ENCODE peak calls at places on chromosomes 12 and 14, in five cellular contexts. R is coronary artery, W is mesothelial cell of epicardium, T is type B pancreatic cell, Q is nephron progenitor cell. G is an unnamed sample.

GRCh38 chr14:39339003-39339402 is 93.2 kb downstream of the FBXO33 start:
- DNase-seq in T (no peak), R (no peak), Q (peak; percentile 17), W (no peak), G (no peak)

GRCh38 chr14:67641902-67642749 is 22.4 kb downstream of the ARG2 start:
- DNase-seq in R (no peak), Q (no peak), T (no peak), W (no peak), G (no peak)

GRCh38 chr12:47277972-47278448 is 198.3 kb upstream of the AMIGO2 start:
- DNase-seq in W (no peak), Q (no peak), R (no peak), T (no peak), G (peak; percentile 95)

GRCh38 chr12:109693653-109694224 is 19.9 kb upstream of the FAM222A start:
- DNase-seq in W (no peak), T (no peak), R (no peak), Q (no peak), G (no peak)

GRCh38 chr12:93273834-93274705 is 103.7 kb upstream of the NUDT4 start:
- DNase-seq in R (no peak), T (no peak), W (no peak), Q (peak; percentile 36), G (no peak)

GRCh38 chr12:6074979-6075585 is 49.4 kb downstream of the VWF start:
- DNase-seq in Q (peak; percentile 40), T (no peak), W (no peak), R (no peak), G (peak; percentile 56)

GRCh38 chr12:49580572-49581535 is 12.9 kb upstream of the MCRS1 start:
- DNase-seq in T (peak; percentile 81), R (no peak), Q (peak; percentile 87), W (peak; percentile 50), G (peak; percentile 82)

GRCh38 chr12:117662220-117662619 is 300.8 kb upstream of the NOS1 start:
- DNase-seq in Q (peak; percentile 10), W (no peak), R (no peak), T (no peak), G (no peak)

GRCh38 chr12:40208707-40209106 is 16.1 kb upstream of the LRRK2 start:
- DNase-seq in Q (no peak), T (no peak), W (no peak), R (no peak), G (no peak)

GRCh38 chr12:5102261-5102789 is 58.6 kb downstream of the KCNA5 start:
- DNase-seq in W (no peak), Q (no peak), T (no peak), R (no peak), G (peak; percentile 96)

GRCh38 chr14:77040309-77040994 is 11.9 kb upstream of the IRF2BPL start:
- DNase-seq in Q (peak; percentile 72), T (peak; percentile 97), R (peak; percentile 98), W (peak; percentile 99), G (peak; percentile 99)

GRCh38 chr12:76628745-76629144 is 69.2 kb upstream of the OSBPL8 start:
- DNase-seq in R (no peak), T (no peak), Q (no peak), W (no peak), G (peak; percentile 29)

GRCh38 chr12:125687820-125688219 is 622.6 kb downstream of the AACS start:
- DNase-seq in T (no peak), W (no peak), Q (no peak), R (no peak), G (no peak)

GRCh38 chr12:20077618-20078017 is 290.7 kb upstream of the PDE3A start:
- DNase-seq in W (no peak), Q (no peak), T (no peak), R (no peak), G (no peak)

GRCh38 chr12:110102255-110102654 is 21.9 kb upstream of the IFT81 start:
- DNase-seq in R (no peak), Q (peak; percentile 32), W (no peak), T (no peak), G (peak; percentile 83)

GRCh38 chr12:22993639-22994038 is 368.7 kb downstream of the ETNK1 start:
- DNase-seq in Q (no peak), W (no peak), T (no peak), R (no peak), G (no peak)

GRCh38 chr12:53181935-53182334 is 1.2 kb upstream of the CSAD start:
- DNase-seq in R (peak; percentile 35), Q (no peak), W (no peak), T (no peak), G (no peak)

GRCh38 chr14:47872588-47872987 is 197.2 kb upstream of the MDGA2 start:
- DNase-seq in W (no peak), R (no peak), Q (no peak), T (no peak), G (no peak)

GRCh38 chr12:82627799-82628198 is 58.9 kb upstream of the TMTC2 start:
- DNase-seq in W (no peak), T (no peak), Q (no peak), R (no peak), G (peak; percentile 23)

GRCh38 chr14:51554953-51555352 is 96.8 kb upstream of the FRMD6 start:
- DNase-seq in W (no peak), Q (no peak), T (no peak), R (no peak), G (peak; percentile 84)

GRCh38 chr12:99261256-99261655 is 386.3 kb upstream of the GARIN6 start:
- DNase-seq in Q (no peak), W (no peak), T (no peak), R (no peak), G (no peak)

GRCh38 chr12:121025442-121026226 is 9.3 kb upstream of the C12orf43 start:
- DNase-seq in R (no peak), W (no peak), T (no peak), Q (no peak), G (peak; percentile 19)

GRCh38 chr14:73943083-73943482 is 6.8 kb downstream of the FAM161B start:
- DNase-seq in W (no peak), R (no peak), T (no peak), Q (no peak), G (peak; percentile 81)

GRCh38 chr12:79775355-79776073 is 84.8 kb upstream of the PAWR start:
- DNase-seq in R (no peak), Q (no peak), W (no peak), T (no peak), G (no peak)

GRCh38 chr14:72126091-72126490 is 193.9 kb downstream of the RGS6 start:
- DNase-seq in R (no peak), T (no peak), Q (no peak), W (no peak), G (no peak)

GRCh38 chr12:66964629-66965028 is 285.8 kb upstream of the GRIP1 start:
- DNase-seq in R (no peak), W (no peak), Q (no peak), T (no peak), G (peak; percentile 5)

GRCh38 chr14:54658836-54659235 is 91.9 kb downstream of the SAMD4A start:
- DNase-seq in T (no peak), W (no peak), Q (no peak), R (no peak), G (no peak)

G was measured in EH.